ENCODE peak calls at places on chromosomes 13 and 19, in eight cellular contexts. O, X, S, Z, B, Q, A and J are unnamed samples.

GRCh38 chr19:58569191-58569942 is 3.8 kb downstream of the MZF1 start:
- DNase-seq in O (no peak), X (no peak), S (no peak), Z (no peak), B (no peak), Q (peak; percentile 14), A (peak; percentile 47), J (no peak)

GRCh38 chr13:95509521-95510315 is 42.8 kb upstream of the CLDN10 start:
- DNase-seq in O (no peak), X (no peak), S (peak; percentile 50), Z (no peak), B (no peak), Q (no peak), A (no peak), J (no peak)

GRCh38 chr19:55080121-55080914 is 4.6 kb downstream of the EPS8L1 start:
- DNase-seq in O (peak; percentile 40), X (peak; percentile 78), S (peak; percentile 67), Z (no peak), B (peak; percentile 47), Q (no peak), A (peak; percentile 76), J (no peak)

GRCh38 chr19:4624301-4624700 is 15.0 kb upstream of the TNFAIP8L1 start:
- DNase-seq in O (no peak), X (no peak), S (no peak), Z (no peak), B (no peak), Q (no peak), A (no peak), J (no peak)

GRCh38 chr13:34452831-34453230 is 489.2 kb upstream of the NBEA start:
- DNase-seq in O (no peak), X (no peak), S (no peak), Z (no peak), B (no peak), Q (no peak), A (no peak), J (no peak)

GRCh38 chr13:32323912-32324311 is 8.6 kb downstream of the BRCA2 start:
- DNase-seq in O (no peak), X (no peak), S (peak; percentile 50), Z (no peak), B (peak; percentile 43), Q (no peak), A (no peak), J (no peak)

GRCh38 chr13:110293037-110293436 is 13.9 kb downstream of the COL4A1 start:
- DNase-seq in O (no peak), X (no peak), S (no peak), Z (no peak), B (no peak), Q (peak; percentile 7), A (no peak), J (no peak)

GRCh38 chr19:33220115-33220514 is 5.5 kb downstream of the SLC7A10 start:
- DNase-seq in O (no peak), X (no peak), S (no peak), Z (no peak), B (no peak), Q (no peak), A (peak; percentile 39), J (no peak)

GRCh38 chr19:5130371-5131030 is 161.6 kb downstream of the KDM4B start:
- DNase-seq in O (peak; percentile 26), X (peak; percentile 91), S (no peak), Z (no peak), B (no peak), Q (no peak), A (no peak), J (no peak)

GRCh38 chr19:16143399-16144215 is at the start of gene HSH2D:
- DNase-seq in O (peak; percentile 75), X (peak; percentile 92), S (no peak), Z (no peak), B (no peak), Q (no peak), A (peak; percentile 96), J (no peak)

GRCh38 chr13:48709213-48709612 is 55.5 kb downstream of the CYSLTR2 start:
- DNase-seq in O (no peak), X (no peak), S (no peak), Z (no peak), B (no peak), Q (no peak), A (no peak), J (no peak)

GRCh38 chr19:45786533-45786894 is 4.2 kb upstream of the DMPK start:
- DNase-seq in O (no peak), X (no peak), S (no peak), Z (no peak), B (no peak), Q (no peak), A (peak; percentile 81), J (no peak)

GRCh38 chr13:105774739-105775460 is 760.6 kb downstream of the EFNB2 start:
- DNase-seq in O (no peak), X (no peak), S (no peak), Z (no peak), B (peak; percentile 3), Q (no peak), A (no peak), J (no peak)

GRCh38 chr19:55088543-55089265 is 13.0 kb downstream of the EPS8L1 start:
- DNase-seq in O (peak; percentile 62), X (peak; percentile 96), S (peak; percentile 72), Z (peak; percentile 86), B (peak; percentile 70), Q (peak; percentile 82), A (peak; percentile 83), J (peak; percentile 37)

GRCh38 chr13:104140557-104140956 is 1074.3 kb upstream of the SLC10A2 start:
- DNase-seq in O (no peak), X (no peak), S (peak; percentile 7), Z (no peak), B (peak; percentile 18), Q (no peak), A (no peak), J (no peak)

GRCh38 chr13:98143157-98143553 is 261 bp downstream of the FARP1 start:
- DNase-seq in O (no peak), X (no peak), S (no peak), Z (no peak), B (no peak), Q (peak; percentile 23), A (peak; percentile 84), J (no peak)

GRCh38 chr19:42246869-42247630 is 4.6 kb upstream of the GSK3A start:
- DNase-seq in O (no peak), X (no peak), S (no peak), Z (no peak), B (no peak), Q (peak; percentile 31), A (no peak), J (no peak)

GRCh38 chr13:36912983-36913382 is 7.1 kb downstream of the SMAD9 start:
- DNase-seq in O (no peak), X (no peak), S (no peak), Z (no peak), B (no peak), Q (no peak), A (no peak), J (no peak)

DNA sequence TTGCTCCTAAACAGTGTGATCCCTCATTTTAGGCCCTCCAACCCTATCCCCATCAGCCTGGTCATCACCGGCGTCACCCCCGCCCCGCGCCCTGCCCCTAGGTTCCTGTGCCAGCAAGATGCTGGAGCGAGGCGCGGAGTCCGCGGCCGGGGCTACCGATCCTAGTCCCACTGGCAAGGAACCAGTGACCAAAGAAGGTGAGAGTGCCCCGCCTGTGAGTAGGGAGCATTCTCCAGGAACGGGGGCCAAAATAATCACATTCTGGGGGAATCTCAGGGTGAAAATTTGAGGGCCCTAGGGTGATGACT is 1.3 kb downstream of the ZNF575 start:
- DNase-seq in O (no peak), X (no peak), S (no peak), Z (no peak), B (no peak), Q (no peak), A (no peak), J (no peak)
- H3K4me3 ChIP-seq in O (no peak overlapping the region), X (no peak overlapping the region), S (no peak overlapping the region), Z (peak overlapping the region; percentile 60), B (no peak overlapping the region), Q (peak overlapping the region; percentile 52), A (no peak overlapping the region), J (peak overlapping the region; percentile 92)

GRCh38 chr19:53875602-53876340 is 6.2 kb upstream of the PRKCG start:
- DNase-seq in O (no peak), X (peak; percentile 26), S (no peak), Z (no peak), B (no peak), Q (no peak), A (peak; percentile 1), J (no peak)

GRCh38 chr19:53878786-53879144 is 3.2 kb upstream of the PRKCG start:
- DNase-seq in O (no peak), X (peak; percentile 14), S (no peak), Z (no peak), B (peak; percentile 31), Q (no peak), A (no peak), J (no peak)

GRCh38 chr19:53876651-53877224 is 5.3 kb upstream of the PRKCG start:
- DNase-seq in O (no peak), X (peak; percentile 28), S (no peak), Z (no peak), B (no peak), Q (no peak), A (no peak), J (no peak)

GRCh38 chr19:53879145-53880037 is 2.6 kb upstream of the PRKCG start:
- DNase-seq in O (peak; percentile 70), X (peak; percentile 34), S (peak; percentile 96), Z (peak; percentile 88), B (peak; percentile 91), Q (peak; percentile 91), A (peak; percentile 98), J (peak; percentile 62)

DNA sequence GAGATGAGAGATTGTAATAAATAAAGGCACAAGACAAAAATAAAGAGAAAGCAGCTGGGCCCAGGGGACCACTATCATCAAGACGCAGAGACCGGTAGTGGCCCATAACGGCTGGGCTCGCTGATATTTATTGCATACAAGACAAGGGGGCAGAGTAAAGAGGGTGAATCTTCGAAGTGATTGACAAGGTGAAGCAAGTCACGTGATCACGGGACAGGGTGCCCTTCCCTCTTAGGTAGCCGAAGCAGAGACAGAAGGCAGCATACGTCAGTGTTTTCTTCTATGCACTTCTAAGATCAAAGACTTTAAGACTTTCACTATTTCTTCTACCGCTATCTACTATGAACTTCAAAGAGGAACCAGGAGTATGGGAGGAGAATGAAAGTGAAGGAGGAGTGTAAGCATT is 4.6 kb upstream of the PRKCG start:
- DNase-seq in O (no peak), X (peak; percentile 38), S (peak; percentile 51), Z (no peak), B (no peak), Q (no peak), A (no peak), J (no peak)
- H3K4me1 ChIP-seq in O (peaks cover 80% of the 10 kb centered on the region), X (peaks cover 5% of the 10 kb centered on the region), S (peaks cover 8% of the 10 kb centered on the region), Z (peaks cover 20% of the 10 kb centered on the region), B (peaks cover 16% of the 10 kb centered on the region), Q (no peaks in the 10 kb centered on the region), A (peaks cover 4% of the 10 kb centered on the region), J (peaks cover 57% of the 10 kb centered on the region)

GRCh38 chr19:15108145-15108844 is 1.1 kb downstream of the SYDE1 start:
- DNase-seq in O (no peak), X (no peak), S (peak; percentile 21), Z (no peak), B (no peak), Q (no peak), A (no peak), J (no peak)
- H3K4me3 ChIP-seq in O (peak overlapping the region; percentile 55), X (no peak overlapping the region), S (peak overlapping the region; percentile 97), Z (peak overlapping the region; percentile 65), B (peak overlapping the region; percentile 82), Q (peak overlapping the region; percentile 83), A (no peak overlapping the region), J (peak overlapping the region; percentile 96)

GRCh38 chr13:44234566-44234965 is 139.1 kb upstream of the SERP2 start:
- DNase-seq in O (no peak), X (no peak), S (no peak), Z (no peak), B (no peak), Q (no peak), A (no peak), J (no peak)
- H3K4me1 ChIP-seq in O (no peaks in the 10 kb centered on the region), X (no peaks in the 10 kb centered on the region), S (peaks cover 21% of the 10 kb centered on the region), Z (peaks cover 28% of the 10 kb centered on the region), B (peaks cover 36% of the 10 kb centered on the region), Q (no peaks in the 10 kb centered on the region), A (peaks cover 12% of the 10 kb centered on the region), J (peaks cover 35% of the 10 kb centered on the region)

GRCh38 chr19:49120868-49121267 is 1.5 kb downstream of the PPFIA3 start:
- DNase-seq in O (no peak), X (no peak), S (no peak), Z (no peak), B (no peak), Q (no peak), A (no peak), J (no peak)
- H3K4me3 ChIP-seq in O (no peak overlapping the region), X (no peak overlapping the region), S (no peak overlapping the region), Z (no peak overlapping the region), B (no peak overlapping the region), Q (no peak overlapping the region), A (no peak overlapping the region), J (no peak overlapping the region)